ENCODE peak calls at places on chromosomes 12 and 14, in eight cellular contexts. One of them, this sample, is unnamed.

GRCh38 chr12:27607611-27608010 is 83.6 kb downstream of the PPFIBP1 start:
- DNase-seq in fibroblast of the aortic adventitia: no peak
- DNase-seq in HepG2: no peak
- DNase-seq in foreskin fibroblast: no peak
- DNase-seq in neural crest cell: no peak
- DNase-seq in fibroblast of lung: no peak
- DNase-seq in RWPE1: no peak
- DNase-seq in GM12878: no peak
- DNase-seq in this sample: no peak

GRCh38 chr12:88623777-88624548 is 43.7 kb upstream of the KITLG start:
- DNase-seq in fibroblast of the aortic adventitia: no peak
- DNase-seq in HepG2: no peak
- DNase-seq in foreskin fibroblast: no peak
- DNase-seq in neural crest cell: no peak
- DNase-seq in fibroblast of lung: peak; percentile 60
- DNase-seq in RWPE1: no peak
- DNase-seq in GM12878: no peak
- DNase-seq in this sample: no peak

GRCh38 chr14:51576112-51576420 is 75.6 kb upstream of the FRMD6 start:
- DNase-seq in fibroblast of the aortic adventitia: no peak
- DNase-seq in HepG2: peak; percentile 30
- DNase-seq in foreskin fibroblast: peak; percentile 69
- DNase-seq in neural crest cell: no peak
- DNase-seq in fibroblast of lung: peak; percentile 86
- DNase-seq in RWPE1: no peak
- DNase-seq in GM12878: no peak
- DNase-seq in this sample: no peak

GRCh38 chr14:21024668-21025373 is at the start of gene NDRG2:
- DNase-seq in fibroblast of the aortic adventitia: no peak
- DNase-seq in HepG2: peak; percentile 84
- DNase-seq in foreskin fibroblast: peak; percentile 29
- DNase-seq in neural crest cell: peak; percentile 71
- DNase-seq in fibroblast of lung: peak; percentile 17
- DNase-seq in RWPE1: peak; percentile 54
- DNase-seq in GM12878: no peak
- DNase-seq in this sample: peak; percentile 92

GRCh38 chr12:16348435-16349131 is 1.1 kb downstream of the MGST1 start:
- DNase-seq in fibroblast of the aortic adventitia: peak; percentile 48
- DNase-seq in HepG2: no peak
- DNase-seq in foreskin fibroblast: peak; percentile 40
- DNase-seq in neural crest cell: no peak
- DNase-seq in fibroblast of lung: peak; percentile 16
- DNase-seq in RWPE1: no peak
- DNase-seq in GM12878: peak; percentile 7
- DNase-seq in this sample: no peak

GRCh38 chr14:49879683-49880204 is 13.1 kb upstream of the ARF6 start:
- DNase-seq in fibroblast of the aortic adventitia: peak; percentile 65
- DNase-seq in HepG2: peak; percentile 80
- DNase-seq in foreskin fibroblast: peak; percentile 58
- DNase-seq in neural crest cell: no peak
- DNase-seq in fibroblast of lung: peak; percentile 51
- DNase-seq in RWPE1: no peak
- DNase-seq in GM12878: no peak
- DNase-seq in this sample: no peak

GRCh38 chr14:43003845-43004244 is 1397.2 kb downstream of the LRFN5 start:
- DNase-seq in fibroblast of the aortic adventitia: peak; percentile 1
- DNase-seq in HepG2: peak; percentile 13
- DNase-seq in foreskin fibroblast: peak; percentile 1
- DNase-seq in neural crest cell: no peak
- DNase-seq in fibroblast of lung: peak; percentile 8
- DNase-seq in RWPE1: no peak
- DNase-seq in GM12878: no peak
- DNase-seq in this sample: no peak

GRCh38 chr12:110403146-110403974 is at the start of gene ANAPC7:
- DNase-seq in fibroblast of the aortic adventitia: peak; percentile 93
- DNase-seq in HepG2: peak; percentile 85
- DNase-seq in foreskin fibroblast: peak; percentile 96
- DNase-seq in neural crest cell: peak; percentile 89
- DNase-seq in fibroblast of lung: peak; percentile 84
- DNase-seq in RWPE1: peak; percentile 97
- DNase-seq in GM12878: peak; percentile 61
- DNase-seq in this sample: peak; percentile 54

GRCh38 chr14:76174982-76175381 is 23.3 kb downstream of the GPATCH2L start:
- DNase-seq in fibroblast of the aortic adventitia: no peak
- DNase-seq in HepG2: no peak
- DNase-seq in foreskin fibroblast: no peak
- DNase-seq in neural crest cell: no peak
- DNase-seq in fibroblast of lung: no peak
- DNase-seq in RWPE1: no peak
- DNase-seq in GM12878: no peak
- DNase-seq in this sample: no peak

GRCh38 chr14:101551729-101552595 is 9.3 kb upstream of the DIO3 start:
- DNase-seq in fibroblast of the aortic adventitia: no peak
- DNase-seq in HepG2: no peak
- DNase-seq in foreskin fibroblast: no peak
- DNase-seq in neural crest cell: no peak
- DNase-seq in fibroblast of lung: no peak
- DNase-seq in RWPE1: no peak
- DNase-seq in GM12878: no peak
- DNase-seq in this sample: no peak

GRCh38 chr12:65449400-65449799 is 170.9 kb downstream of the MSRB3 start:
- DNase-seq in fibroblast of the aortic adventitia: peak; percentile 41
- DNase-seq in HepG2: no peak
- DNase-seq in foreskin fibroblast: peak; percentile 56
- DNase-seq in neural crest cell: no peak
- DNase-seq in fibroblast of lung: peak; percentile 59
- DNase-seq in RWPE1: peak; percentile 58
- DNase-seq in GM12878: no peak
- DNase-seq in this sample: no peak

GRCh38 chr14:71148627-71149026 is 241.4 kb downstream of the PCNX1 start:
- DNase-seq in fibroblast of the aortic adventitia: no peak
- DNase-seq in HepG2: no peak
- DNase-seq in foreskin fibroblast: no peak
- DNase-seq in neural crest cell: no peak
- DNase-seq in fibroblast of lung: no peak
- DNase-seq in RWPE1: no peak
- DNase-seq in GM12878: no peak
- DNase-seq in this sample: no peak

GRCh38 chr12:29519585-29520182 is 22.2 kb upstream of the OVCH1 start:
- DNase-seq in fibroblast of the aortic adventitia: peak; percentile 84
- DNase-seq in HepG2: peak; percentile 28
- DNase-seq in foreskin fibroblast: peak; percentile 73
- DNase-seq in neural crest cell: peak; percentile 45
- DNase-seq in fibroblast of lung: peak; percentile 45
- DNase-seq in RWPE1: peak; percentile 20
- DNase-seq in GM12878: no peak
- DNase-seq in this sample: no peak

GRCh38 chr12:20525064-20525610 is 156.8 kb downstream of the PDE3A start:
- DNase-seq in fibroblast of the aortic adventitia: no peak
- DNase-seq in HepG2: no peak
- DNase-seq in foreskin fibroblast: no peak
- DNase-seq in neural crest cell: no peak
- DNase-seq in fibroblast of lung: peak; percentile 28
- DNase-seq in RWPE1: no peak
- DNase-seq in GM12878: no peak
- DNase-seq in this sample: no peak

GRCh38 chr12:49961993-49962764 is 507 bp downstream of the AQP5 start:
- DNase-seq in fibroblast of the aortic adventitia: no peak
- DNase-seq in HepG2: no peak
- DNase-seq in foreskin fibroblast: no peak
- DNase-seq in neural crest cell: no peak
- DNase-seq in fibroblast of lung: no peak
- DNase-seq in RWPE1: no peak
- DNase-seq in GM12878: no peak
- DNase-seq in this sample: no peak

GRCh38 chr14:63933110-63933509 is 80.3 kb downstream of the SYNE2 start:
- DNase-seq in fibroblast of the aortic adventitia: no peak
- DNase-seq in HepG2: no peak
- DNase-seq in foreskin fibroblast: no peak
- DNase-seq in neural crest cell: no peak
- DNase-seq in fibroblast of lung: no peak
- DNase-seq in RWPE1: no peak
- DNase-seq in GM12878: peak; percentile 30
- DNase-seq in this sample: peak; percentile 23

GRCh38 chr12:115132145-115132544 is 448.2 kb upstream of the TBX3 start:
- DNase-seq in fibroblast of the aortic adventitia: peak; percentile 68
- DNase-seq in HepG2: no peak
- DNase-seq in foreskin fibroblast: peak; percentile 86
- DNase-seq in neural crest cell: no peak
- DNase-seq in fibroblast of lung: peak; percentile 16
- DNase-seq in RWPE1: peak; percentile 8
- DNase-seq in GM12878: no peak
- DNase-seq in this sample: no peak

GRCh38 chr14:24368562-24369252 is 723 bp downstream of the NFATC4 start:
- DNase-seq in fibroblast of the aortic adventitia: peak; percentile 75
- DNase-seq in HepG2: no peak
- DNase-seq in foreskin fibroblast: peak; percentile 97
- DNase-seq in neural crest cell: peak; percentile 44
- DNase-seq in fibroblast of lung: peak; percentile 75
- DNase-seq in RWPE1: no peak
- DNase-seq in GM12878: no peak
- DNase-seq in this sample: peak; percentile 77

DNA sequence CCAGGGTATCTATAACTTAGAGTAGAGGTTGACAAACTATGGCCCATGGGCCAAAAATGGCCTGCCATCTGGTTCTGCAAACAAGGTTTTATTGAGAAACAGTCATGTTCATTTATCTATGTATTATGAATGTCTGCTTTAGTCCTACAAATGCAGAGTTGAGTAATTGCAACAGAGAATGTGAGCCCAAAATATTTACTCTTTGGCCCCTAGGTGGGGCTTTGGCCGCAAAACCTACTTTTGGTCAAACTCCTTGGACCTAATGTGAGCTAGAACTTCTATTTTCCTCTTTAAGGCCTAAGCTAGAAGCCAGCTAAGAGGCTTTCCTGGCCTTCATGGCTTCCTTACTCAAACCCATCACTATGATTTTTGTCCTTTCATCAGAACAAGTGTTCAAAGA is 379.1 kb downstream of the NELL2 start:
- DNase-seq in fibroblast of the aortic adventitia: no peak
- DNase-seq in HepG2: no peak
- DNase-seq in foreskin fibroblast: no peak
- DNase-seq in neural crest cell: no peak
- DNase-seq in fibroblast of lung: no peak
- DNase-seq in RWPE1: no peak
- DNase-seq in GM12878: no peak
- DNase-seq in this sample: no peak
- TF ChIP-seq CTCF in fibroblast of the aortic adventitia: no peak
- TF ChIP-seq CTCF in HepG2: peak; percentile 11
- TF ChIP-seq CTCF in foreskin fibroblast: no peak
- TF ChIP-seq CTCF in neural crest cell: peak; percentile 17
- TF ChIP-seq CTCF in fibroblast of lung: no peak
- TF ChIP-seq CTCF in RWPE1: no peak
- TF ChIP-seq CTCF in GM12878: peak; percentile 11
- TF ChIP-seq CTCF in this sample: no peak

DNA sequence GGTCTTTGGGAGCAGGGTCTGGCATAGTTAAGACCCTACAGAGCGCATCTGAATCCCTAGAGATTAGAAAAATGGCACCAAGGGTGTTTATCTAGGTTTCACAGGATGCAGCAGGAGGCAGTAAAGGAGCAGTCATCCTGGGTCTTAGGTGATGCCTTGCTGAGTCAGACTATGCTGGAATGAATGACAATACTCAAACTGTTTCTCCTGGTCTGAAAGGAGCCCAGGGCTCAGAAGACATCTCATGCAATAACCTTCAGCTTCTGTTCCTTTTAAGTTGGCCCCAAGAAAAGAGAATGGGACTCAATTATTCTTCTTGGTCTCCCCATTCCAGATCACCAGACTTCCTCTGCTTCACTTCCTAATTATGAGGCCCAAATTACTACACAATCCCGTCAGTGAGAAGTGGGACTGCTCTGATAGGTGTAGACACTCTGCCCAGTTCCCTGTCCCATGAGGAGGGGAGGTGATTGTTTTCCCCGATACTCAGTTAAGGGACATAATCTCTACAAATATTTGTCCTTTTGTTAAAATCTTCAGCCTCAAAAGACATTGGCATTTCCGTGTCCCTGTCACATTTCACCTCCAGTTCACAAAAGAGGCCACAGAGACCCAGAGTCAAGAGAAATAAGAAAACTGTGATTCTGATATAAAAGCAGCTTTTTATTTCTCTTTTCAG is 14.8 kb upstream of the APOF start:
- DNase-seq in fibroblast of the aortic adventitia: peak; percentile 23
- DNase-seq in HepG2: no peak
- DNase-seq in foreskin fibroblast: peak; percentile 62
- DNase-seq in neural crest cell: no peak
- DNase-seq in fibroblast of lung: no peak
- DNase-seq in RWPE1: peak; percentile 19
- DNase-seq in GM12878: no peak
- DNase-seq in this sample: no peak
- TF ChIP-seq CTCF in fibroblast of the aortic adventitia: no peak
- TF ChIP-seq CTCF in HepG2: peak; percentile 57
- TF ChIP-seq CTCF in foreskin fibroblast: peak; percentile 23
- TF ChIP-seq CTCF in neural crest cell: no peak
- TF ChIP-seq CTCF in fibroblast of lung: no peak
- TF ChIP-seq CTCF in RWPE1: no peak
- TF ChIP-seq CTCF in GM12878: peak; percentile 10
- TF ChIP-seq CTCF in this sample: no peak

GRCh38 chr14:58131386-58131785 is 20.6 kb downstream of the ARMH4 start:
- DNase-seq in fibroblast of the aortic adventitia: peak; percentile 16
- DNase-seq in HepG2: peak; percentile 31
- DNase-seq in foreskin fibroblast: peak; percentile 9
- DNase-seq in neural crest cell: no peak
- DNase-seq in fibroblast of lung: peak; percentile 65
- DNase-seq in RWPE1: no peak
- DNase-seq in GM12878: no peak
- DNase-seq in this sample: no peak
- TF ChIP-seq CTCF in fibroblast of the aortic adventitia: peak; percentile 16
- TF ChIP-seq CTCF in HepG2: peak; percentile 40
- TF ChIP-seq CTCF in foreskin fibroblast: no peak
- TF ChIP-seq CTCF in neural crest cell: no peak
- TF ChIP-seq CTCF in fibroblast of lung: no peak
- TF ChIP-seq CTCF in RWPE1: no peak
- TF ChIP-seq CTCF in GM12878: no peak
- TF ChIP-seq CTCF in this sample: no peak

GRCh38 chr12:111643428-111643826 is 42.3 kb downstream of the BRAP start:
- DNase-seq in fibroblast of the aortic adventitia: peak; percentile 69
- DNase-seq in HepG2: no peak
- DNase-seq in foreskin fibroblast: peak; percentile 87
- DNase-seq in neural crest cell: no peak
- DNase-seq in fibroblast of lung: peak; percentile 77
- DNase-seq in RWPE1: no peak
- DNase-seq in GM12878: no peak
- DNase-seq in this sample: no peak

GRCh38 chr12:111645433-111645832 is 40.3 kb downstream of the BRAP start:
- DNase-seq in fibroblast of the aortic adventitia: no peak
- DNase-seq in HepG2: no peak
- DNase-seq in foreskin fibroblast: peak; percentile 43
- DNase-seq in neural crest cell: no peak
- DNase-seq in fibroblast of lung: peak; percentile 91
- DNase-seq in RWPE1: no peak
- DNase-seq in GM12878: no peak
- DNase-seq in this sample: no peak

GRCh38 chr12:111638576-111638975 is 39.5 kb upstream of the ATXN2 start:
- DNase-seq in fibroblast of the aortic adventitia: peak; percentile 61
- DNase-seq in HepG2: no peak
- DNase-seq in foreskin fibroblast: peak; percentile 15
- DNase-seq in neural crest cell: no peak
- DNase-seq in fibroblast of lung: peak; percentile 76
- DNase-seq in RWPE1: no peak
- DNase-seq in GM12878: no peak
- DNase-seq in this sample: no peak

GRCh38 chr12:111640498-111640897 is 41.4 kb upstream of the ATXN2 start:
- DNase-seq in fibroblast of the aortic adventitia: no peak
- DNase-seq in HepG2: no peak
- DNase-seq in foreskin fibroblast: no peak
- DNase-seq in neural crest cell: no peak
- DNase-seq in fibroblast of lung: no peak
- DNase-seq in RWPE1: no peak
- DNase-seq in GM12878: no peak
- DNase-seq in this sample: no peak

GRCh38 chr12:111642681-111643427 is 42.9 kb downstream of the BRAP start:
- DNase-seq in fibroblast of the aortic adventitia: no peak
- DNase-seq in HepG2: no peak
- DNase-seq in foreskin fibroblast: peak; percentile 58
- DNase-seq in neural crest cell: no peak
- DNase-seq in fibroblast of lung: no peak
- DNase-seq in RWPE1: no peak
- DNase-seq in GM12878: no peak
- DNase-seq in this sample: no peak
- TF ChIP-seq CTCF in fibroblast of the aortic adventitia: peak; percentile 22
- TF ChIP-seq CTCF in HepG2: no peak
- TF ChIP-seq CTCF in foreskin fibroblast: peak; percentile 16
- TF ChIP-seq CTCF in neural crest cell: no peak
- TF ChIP-seq CTCF in fibroblast of lung: peak; percentile 53
- TF ChIP-seq CTCF in RWPE1: no peak
- TF ChIP-seq CTCF in GM12878: no peak
- TF ChIP-seq CTCF in this sample: no peak